ENCODE peak calls at places on chromosomes 16 and 17, in ten cellular contexts. One of them, this sample, is unnamed.

GRCh38 chr16:89364603-89365002 is 125.8 kb downstream of the ANKRD11 start:
- DNase-seq in left ventricle myocardium inferior: no peak
- DNase-seq in AG04450: peak
- DNase-seq in activated CD8-positive, alpha-beta T cell treated with anti-CD3 and anti-CD28 coated beads, Interleukin-2, amount 10 ng/mL, durations not matched to agents 7 days and 5 days: no peak
- DNase-seq in effector CD8-positive, alpha-beta T cell: no peak
- DNase-seq in HT-29: no peak
- DNase-seq in heart right ventricle: no peak
- DNase-seq in ACHN: no peak
- DNase-seq in NCI-H1417: no peak
- DNase-seq in stimulated activated CD8-positive, alpha-beta memory T cell treated with anti-CD3 and anti-CD28 coated beads, Interleukin-4, amount 100 ng/mL, for 48 hours: no peak
- DNase-seq in this sample: no peak

GRCh38 chr17:17780941-17781590 is 55.7 kb downstream of the SREBF1 start:
- DNase-seq in left ventricle myocardium inferior: no peak
- DNase-seq in AG04450: peak
- DNase-seq in activated CD8-positive, alpha-beta T cell treated with anti-CD3 and anti-CD28 coated beads, Interleukin-2, amount 10 ng/mL, durations not matched to agents 7 days and 5 days: no peak
- DNase-seq in effector CD8-positive, alpha-beta T cell: no peak
- DNase-seq in HT-29: peak
- DNase-seq in heart right ventricle: no peak
- DNase-seq in ACHN: peak
- DNase-seq in NCI-H1417: peak
- DNase-seq in stimulated activated CD8-positive, alpha-beta memory T cell treated with anti-CD3 and anti-CD28 coated beads, Interleukin-4, amount 100 ng/mL, for 48 hours: no peak
- DNase-seq in this sample: no peak

GRCh38 chr16:19578378-19578851 is 22.9 kb downstream of the VPS35L start:
- DNase-seq in left ventricle myocardium inferior: no peak
- DNase-seq in AG04450: no peak
- DNase-seq in activated CD8-positive, alpha-beta T cell treated with anti-CD3 and anti-CD28 coated beads, Interleukin-2, amount 10 ng/mL, durations not matched to agents 7 days and 5 days: no peak
- DNase-seq in effector CD8-positive, alpha-beta T cell: no peak
- DNase-seq in HT-29: no peak
- DNase-seq in heart right ventricle: no peak
- DNase-seq in ACHN: no peak
- DNase-seq in NCI-H1417: no peak
- DNase-seq in stimulated activated CD8-positive, alpha-beta memory T cell treated with anti-CD3 and anti-CD28 coated beads, Interleukin-4, amount 100 ng/mL, for 48 hours: no peak
- DNase-seq in this sample: no peak

GRCh38 chr17:52036416-52036815 is 122.1 kb downstream of the CA10 start:
- DNase-seq in left ventricle myocardium inferior: no peak
- DNase-seq in AG04450: no peak
- DNase-seq in activated CD8-positive, alpha-beta T cell treated with anti-CD3 and anti-CD28 coated beads, Interleukin-2, amount 10 ng/mL, durations not matched to agents 7 days and 5 days: no peak
- DNase-seq in effector CD8-positive, alpha-beta T cell: no peak
- DNase-seq in HT-29: no peak
- DNase-seq in heart right ventricle: no peak
- DNase-seq in ACHN: no peak
- DNase-seq in NCI-H1417: no peak
- DNase-seq in stimulated activated CD8-positive, alpha-beta memory T cell treated with anti-CD3 and anti-CD28 coated beads, Interleukin-4, amount 100 ng/mL, for 48 hours: no peak
- DNase-seq in this sample: no peak

GRCh38 chr17:1779571-1780074 is 17.8 kb downstream of the SERPINF1 start:
- DNase-seq in left ventricle myocardium inferior: peak
- DNase-seq in AG04450: peak
- DNase-seq in activated CD8-positive, alpha-beta T cell treated with anti-CD3 and anti-CD28 coated beads, Interleukin-2, amount 10 ng/mL, durations not matched to agents 7 days and 5 days: no peak
- DNase-seq in effector CD8-positive, alpha-beta T cell: no peak
- DNase-seq in HT-29: no peak
- DNase-seq in heart right ventricle: peak
- DNase-seq in ACHN: peak
- DNase-seq in NCI-H1417: no peak
- DNase-seq in stimulated activated CD8-positive, alpha-beta memory T cell treated with anti-CD3 and anti-CD28 coated beads, Interleukin-4, amount 100 ng/mL, for 48 hours: no peak
- DNase-seq in this sample: no peak

GRCh38 chr16:50072730-50073129 is 7.0 kb downstream of the HEATR3 start:
- DNase-seq in left ventricle myocardium inferior: no peak
- DNase-seq in AG04450: no peak
- DNase-seq in activated CD8-positive, alpha-beta T cell treated with anti-CD3 and anti-CD28 coated beads, Interleukin-2, amount 10 ng/mL, durations not matched to agents 7 days and 5 days: no peak
- DNase-seq in effector CD8-positive, alpha-beta T cell: no peak
- DNase-seq in HT-29: no peak
- DNase-seq in heart right ventricle: no peak
- DNase-seq in ACHN: no peak
- DNase-seq in NCI-H1417: no peak
- DNase-seq in stimulated activated CD8-positive, alpha-beta memory T cell treated with anti-CD3 and anti-CD28 coated beads, Interleukin-4, amount 100 ng/mL, for 48 hours: no peak
- DNase-seq in this sample: no peak

GRCh38 chr17:80771612-80772005 is 220.0 kb upstream of the CHMP6 start:
- DNase-seq in left ventricle myocardium inferior: no peak
- DNase-seq in AG04450: no peak
- DNase-seq in activated CD8-positive, alpha-beta T cell treated with anti-CD3 and anti-CD28 coated beads, Interleukin-2, amount 10 ng/mL, durations not matched to agents 7 days and 5 days: no peak
- DNase-seq in effector CD8-positive, alpha-beta T cell: no peak
- DNase-seq in HT-29: no peak
- DNase-seq in heart right ventricle: no peak
- DNase-seq in ACHN: no peak
- DNase-seq in NCI-H1417: no peak
- DNase-seq in stimulated activated CD8-positive, alpha-beta memory T cell treated with anti-CD3 and anti-CD28 coated beads, Interleukin-4, amount 100 ng/mL, for 48 hours: no peak
- DNase-seq in this sample: no peak

GRCh38 chr17:62188713-62189112 is 123.6 kb upstream of the MED13 start:
- DNase-seq in left ventricle myocardium inferior: no peak
- DNase-seq in AG04450: no peak
- DNase-seq in activated CD8-positive, alpha-beta T cell treated with anti-CD3 and anti-CD28 coated beads, Interleukin-2, amount 10 ng/mL, durations not matched to agents 7 days and 5 days: no peak
- DNase-seq in effector CD8-positive, alpha-beta T cell: no peak
- DNase-seq in HT-29: peak
- DNase-seq in heart right ventricle: no peak
- DNase-seq in ACHN: peak
- DNase-seq in NCI-H1417: no peak
- DNase-seq in stimulated activated CD8-positive, alpha-beta memory T cell treated with anti-CD3 and anti-CD28 coated beads, Interleukin-4, amount 100 ng/mL, for 48 hours: no peak
- DNase-seq in this sample: no peak

GRCh38 chr17:71115669-71115972 is 946.3 kb downstream of the KCNJ2 start:
- DNase-seq in left ventricle myocardium inferior: no peak
- DNase-seq in AG04450: no peak
- DNase-seq in activated CD8-positive, alpha-beta T cell treated with anti-CD3 and anti-CD28 coated beads, Interleukin-2, amount 10 ng/mL, durations not matched to agents 7 days and 5 days: no peak
- DNase-seq in effector CD8-positive, alpha-beta T cell: no peak
- DNase-seq in HT-29: no peak
- DNase-seq in heart right ventricle: no peak
- DNase-seq in ACHN: no peak
- DNase-seq in NCI-H1417: no peak
- DNase-seq in stimulated activated CD8-positive, alpha-beta memory T cell treated with anti-CD3 and anti-CD28 coated beads, Interleukin-4, amount 100 ng/mL, for 48 hours: no peak
- DNase-seq in this sample: no peak

GRCh38 chr17:1150863-1151685 is 28.7 kb downstream of the ABR start:
- DNase-seq in left ventricle myocardium inferior: no peak
- DNase-seq in AG04450: no peak
- DNase-seq in activated CD8-positive, alpha-beta T cell treated with anti-CD3 and anti-CD28 coated beads, Interleukin-2, amount 10 ng/mL, durations not matched to agents 7 days and 5 days: no peak
- DNase-seq in effector CD8-positive, alpha-beta T cell: no peak
- DNase-seq in HT-29: no peak
- DNase-seq in heart right ventricle: no peak
- DNase-seq in ACHN: no peak
- DNase-seq in NCI-H1417: no peak
- DNase-seq in stimulated activated CD8-positive, alpha-beta memory T cell treated with anti-CD3 and anti-CD28 coated beads, Interleukin-4, amount 100 ng/mL, for 48 hours: no peak
- DNase-seq in this sample: no peak

GRCh38 chr16:68061396-68061795 is 23.8 kb upstream of the NFATC3 start:
- DNase-seq in left ventricle myocardium inferior: no peak
- DNase-seq in AG04450: no peak
- DNase-seq in activated CD8-positive, alpha-beta T cell treated with anti-CD3 and anti-CD28 coated beads, Interleukin-2, amount 10 ng/mL, durations not matched to agents 7 days and 5 days: no peak
- DNase-seq in effector CD8-positive, alpha-beta T cell: no peak
- DNase-seq in HT-29: no peak
- DNase-seq in heart right ventricle: no peak
- DNase-seq in ACHN: no peak
- DNase-seq in NCI-H1417: no peak
- DNase-seq in stimulated activated CD8-positive, alpha-beta memory T cell treated with anti-CD3 and anti-CD28 coated beads, Interleukin-4, amount 100 ng/mL, for 48 hours: no peak
- DNase-seq in this sample: no peak

GRCh38 chr17:16971458-16972338 is at the start of gene TNFRSF13B:
- DNase-seq in left ventricle myocardium inferior: no peak
- DNase-seq in AG04450: no peak
- DNase-seq in activated CD8-positive, alpha-beta T cell treated with anti-CD3 and anti-CD28 coated beads, Interleukin-2, amount 10 ng/mL, durations not matched to agents 7 days and 5 days: no peak
- DNase-seq in effector CD8-positive, alpha-beta T cell: no peak
- DNase-seq in HT-29: no peak
- DNase-seq in heart right ventricle: no peak
- DNase-seq in ACHN: no peak
- DNase-seq in NCI-H1417: no peak
- DNase-seq in stimulated activated CD8-positive, alpha-beta memory T cell treated with anti-CD3 and anti-CD28 coated beads, Interleukin-4, amount 100 ng/mL, for 48 hours: no peak
- DNase-seq in this sample: no peak

GRCh38 chr17:82369211-82369610 is 2.4 kb upstream of the UTS2R start:
- DNase-seq in left ventricle myocardium inferior: no peak
- DNase-seq in AG04450: no peak
- DNase-seq in activated CD8-positive, alpha-beta T cell treated with anti-CD3 and anti-CD28 coated beads, Interleukin-2, amount 10 ng/mL, durations not matched to agents 7 days and 5 days: no peak
- DNase-seq in effector CD8-positive, alpha-beta T cell: no peak
- DNase-seq in HT-29: no peak
- DNase-seq in heart right ventricle: no peak
- DNase-seq in ACHN: no peak
- DNase-seq in NCI-H1417: no peak
- DNase-seq in stimulated activated CD8-positive, alpha-beta memory T cell treated with anti-CD3 and anti-CD28 coated beads, Interleukin-4, amount 100 ng/mL, for 48 hours: no peak
- DNase-seq in this sample: no peak

GRCh38 chr17:40068584-40068916 is 5.8 kb downstream of the THRA start:
- DNase-seq in left ventricle myocardium inferior: no peak
- DNase-seq in AG04450: no peak
- DNase-seq in activated CD8-positive, alpha-beta T cell treated with anti-CD3 and anti-CD28 coated beads, Interleukin-2, amount 10 ng/mL, durations not matched to agents 7 days and 5 days: no peak
- DNase-seq in effector CD8-positive, alpha-beta T cell: no peak
- DNase-seq in HT-29: no peak
- DNase-seq in heart right ventricle: no peak
- DNase-seq in ACHN: no peak
- DNase-seq in NCI-H1417: no peak
- DNase-seq in stimulated activated CD8-positive, alpha-beta memory T cell treated with anti-CD3 and anti-CD28 coated beads, Interleukin-4, amount 100 ng/mL, for 48 hours: no peak
- DNase-seq in this sample: no peak

GRCh38 chr16:67884684-67885083 is at the start of gene NRN1L:
- DNase-seq in left ventricle myocardium inferior: peak
- DNase-seq in AG04450: peak
- DNase-seq in activated CD8-positive, alpha-beta T cell treated with anti-CD3 and anti-CD28 coated beads, Interleukin-2, amount 10 ng/mL, durations not matched to agents 7 days and 5 days: no peak
- DNase-seq in effector CD8-positive, alpha-beta T cell: no peak
- DNase-seq in HT-29: no peak
- DNase-seq in heart right ventricle: peak
- DNase-seq in ACHN: peak
- DNase-seq in NCI-H1417: peak
- DNase-seq in stimulated activated CD8-positive, alpha-beta memory T cell treated with anti-CD3 and anti-CD28 coated beads, Interleukin-4, amount 100 ng/mL, for 48 hours: no peak
- DNase-seq in this sample: no peak

This sample was measured in activated T-helper 2 cell treated with anti-CD3 and anti-CD28 coated beads, Interferon-gamma antibody, Interleukin-2, Interleukin-4, amounts not matched to agents 10 μg/mL and 5 μg/mL and 100 μg/mL, durations not matched to agents 14 hours and 24 hours and 36 hours.